ENCODE peak calls at places on chromosome 5, in seven cellular contexts. D, A, S, Q, L, N and P are unnamed samples.

GRCh38 chr5:39570418-39571027 is 145.7 kb upstream of the DAB2 start:
- DNase-seq in D (no peak), A (peak; percentile 24), S (peak; percentile 50), Q (no peak), L (no peak), N (peak; percentile 61), P (no peak)

GRCh38 chr5:126471875-126472537 is 48.8 kb downstream of the GRAMD2B start:
- DNase-seq in D (no peak), A (peak; percentile 78), S (peak; percentile 4), Q (no peak), L (no peak), N (peak; percentile 88), P (no peak)

GRCh38 chr5:144207875-144208444 is 37.3 kb downstream of the KCTD16 start:
- DNase-seq in D (no peak), A (no peak), S (no peak), Q (no peak), L (no peak), N (no peak), P (no peak)

GRCh38 chr5:172487671-172488070 is 33.3 kb upstream of the SH3PXD2B start:
- DNase-seq in D (no peak), A (no peak), S (no peak), Q (peak; percentile 48), L (no peak), N (no peak), P (no peak)

GRCh38 chr5:13660072-13660471 is 284.4 kb downstream of the DNAH5 start:
- DNase-seq in D (no peak), A (no peak), S (peak; percentile 20), Q (no peak), L (no peak), N (peak; percentile 70), P (no peak)

GRCh38 chr5:8756498-8757084 is 789.3 kb downstream of the SEMA5A start:
- DNase-seq in D (no peak), A (no peak), S (peak; percentile 9), Q (no peak), L (peak; percentile 51), N (peak; percentile 60), P (no peak)

GRCh38 chr5:156883316-156883875 is 33.3 kb downstream of the PPP1R2B start:
- DNase-seq in D (no peak), A (no peak), S (no peak), Q (no peak), L (no peak), N (no peak), P (no peak)

GRCh38 chr5:139725073-139725830 is 70.4 kb upstream of the PSD2 start:
- DNase-seq in D (peak; percentile 80), A (peak; percentile 77), S (no peak), Q (peak; percentile 54), L (peak; percentile 29), N (peak; percentile 85), P (peak; percentile 83)

GRCh38 chr5:104412649-104413240 is 850.2 kb upstream of the NUDT12 start:
- DNase-seq in D (no peak), A (peak; percentile 20), S (peak; percentile 38), Q (no peak), L (no peak), N (peak; percentile 17), P (peak; percentile 53)

GRCh38 chr5:95583992-95584391 is 29.1 kb downstream of the ARSK start:
- DNase-seq in D (no peak), A (no peak), S (no peak), Q (no peak), L (no peak), N (no peak), P (no peak)

GRCh38 chr5:582936-583635 is 29.1 kb upstream of the CEP72 start:
- DNase-seq in D (peak; percentile 36), A (no peak), S (no peak), Q (no peak), L (no peak), N (no peak), P (peak; percentile 3)

GRCh38 chr5:56175465-56175864 is 57.7 kb downstream of the ANKRD55 start:
- DNase-seq in D (peak; percentile 85), A (no peak), S (peak; percentile 22), Q (peak; percentile 60), L (peak; percentile 45), N (peak; percentile 84), P (peak; percentile 61)

GRCh38 chr5:176388003-176388340 is 426 bp downstream of the NOP16 start:
- DNase-seq in D (no peak), A (peak; percentile 31), S (peak; percentile 36), Q (no peak), L (no peak), N (peak; percentile 9), P (no peak)

GRCh38 chr5:126947146-126948010 is 83.0 kb downstream of the MARCHF3 start:
- DNase-seq in D (no peak), A (no peak), S (no peak), Q (no peak), L (no peak), N (no peak), P (no peak)

GRCh38 chr5:169867347-169867746 is 112.9 kb downstream of the INSYN2B start:
- DNase-seq in D (no peak), A (no peak), S (no peak), Q (no peak), L (no peak), N (no peak), P (no peak)

GRCh38 chr5:89028579-89029272 is 145.7 kb upstream of the MEF2C start:
- DNase-seq in D (no peak), A (no peak), S (no peak), Q (no peak), L (no peak), N (peak; percentile 13), P (no peak)

DNA sequence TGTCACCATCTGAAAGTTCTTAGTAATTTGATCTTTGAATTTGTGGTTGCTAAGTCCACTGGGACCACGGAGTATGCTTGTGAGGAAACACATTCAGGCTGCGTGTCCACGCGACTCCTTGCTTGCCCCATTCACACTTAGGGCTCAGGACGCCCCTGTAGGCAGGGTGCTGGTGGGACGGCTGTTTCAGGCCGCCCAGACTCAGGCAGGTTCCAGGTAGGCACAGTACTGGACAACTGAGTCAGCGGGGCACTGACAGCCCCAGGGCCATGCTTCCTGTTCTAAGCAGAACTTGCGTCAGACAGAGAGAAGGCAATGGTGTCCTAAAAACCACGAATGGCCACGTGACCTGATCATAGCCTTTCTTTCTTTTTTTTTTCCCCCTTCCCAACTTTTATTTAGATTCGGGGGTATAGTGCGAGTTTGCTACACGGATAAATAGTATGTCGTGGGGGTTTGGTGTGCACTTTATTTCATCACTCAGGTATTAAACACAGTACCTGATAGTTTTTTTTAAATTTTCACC is 7.7 kb upstream of the RASGEF1C start:
- DNase-seq in D (no peak), A (no peak), S (no peak), Q (no peak), L (no peak), N (no peak), P (no peak)
- H3K9me3 ChIP-seq in D (peaks cover 3% of the 10 kb centered on the region), A (no peaks in the 10 kb centered on the region), S (peaks cover 49% of the 10 kb centered on the region), Q (no peaks in the 10 kb centered on the region), L (no peaks in the 10 kb centered on the region), N (peaks cover 20% of the 10 kb centered on the region), P (no peaks in the 10 kb centered on the region)

DNA sequence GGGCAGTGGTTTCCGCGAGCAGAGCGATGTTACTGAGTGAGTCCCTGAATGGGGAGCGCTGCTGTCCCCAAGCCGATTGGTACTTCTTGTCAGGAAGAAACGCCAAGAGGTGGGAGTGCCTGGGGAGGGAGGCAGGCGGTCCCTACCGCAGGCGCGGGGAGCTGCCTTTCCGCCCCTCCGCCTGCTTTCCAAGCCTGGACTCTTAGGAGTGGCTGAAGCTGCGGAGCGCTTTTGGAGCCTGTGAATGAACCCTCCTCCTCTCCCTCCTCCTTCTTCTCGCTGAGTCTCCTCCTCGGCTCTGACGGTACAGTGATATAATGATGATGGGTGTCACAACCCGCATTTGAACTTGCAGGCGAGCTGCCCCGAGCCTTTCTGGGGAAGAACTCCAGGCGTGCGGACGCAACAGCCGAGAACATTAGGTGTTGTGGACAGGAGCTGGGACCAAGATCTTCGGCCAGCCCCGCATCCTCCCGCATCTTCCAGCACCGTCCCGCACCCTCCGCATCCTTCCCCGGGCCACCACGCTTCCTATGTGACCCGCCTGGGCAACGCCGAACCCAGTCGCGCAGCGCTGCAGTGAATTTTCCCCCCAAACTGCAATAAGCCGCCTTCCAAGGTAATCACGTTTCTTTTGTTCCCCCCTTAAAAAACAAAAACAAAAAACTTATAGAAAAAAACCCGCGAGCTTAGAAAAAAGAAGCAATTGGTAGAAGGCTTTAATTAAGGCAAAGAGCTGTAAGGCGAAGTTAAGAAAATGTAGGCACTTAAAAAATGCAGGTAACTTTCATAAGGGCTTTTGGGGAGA is at the start of gene VCAN:
- DNase-seq in D (peak; percentile 81), A (no peak), S (peak; percentile 47), Q (peak; percentile 28), L (peak; percentile 45), N (peak; percentile 82), P (peak; percentile 49)
- TF ChIP-seq POLR2A in D (no peak), A (no peak), S (peak; percentile 27), Q (no peak), L (no peak), N (peak; percentile 49), P (peak; percentile 56)

GRCh38 chr5:150946351-150946905 is 41.6 kb upstream of the ZNF300 start:
- DNase-seq in D (peak; percentile 94), A (no peak), S (no peak), Q (peak; percentile 90), L (peak; percentile 95), N (peak; percentile 39), P (peak; percentile 75)

GRCh38 chr5:150948539-150948938 is 43.8 kb upstream of the ZNF300 start:
- DNase-seq in D (no peak), A (no peak), S (no peak), Q (no peak), L (no peak), N (no peak), P (no peak)

GRCh38 chr5:150945501-150945900 is 40.7 kb upstream of the ZNF300 start:
- DNase-seq in D (no peak), A (no peak), S (no peak), Q (no peak), L (no peak), N (peak; percentile 5), P (no peak)

DNA sequence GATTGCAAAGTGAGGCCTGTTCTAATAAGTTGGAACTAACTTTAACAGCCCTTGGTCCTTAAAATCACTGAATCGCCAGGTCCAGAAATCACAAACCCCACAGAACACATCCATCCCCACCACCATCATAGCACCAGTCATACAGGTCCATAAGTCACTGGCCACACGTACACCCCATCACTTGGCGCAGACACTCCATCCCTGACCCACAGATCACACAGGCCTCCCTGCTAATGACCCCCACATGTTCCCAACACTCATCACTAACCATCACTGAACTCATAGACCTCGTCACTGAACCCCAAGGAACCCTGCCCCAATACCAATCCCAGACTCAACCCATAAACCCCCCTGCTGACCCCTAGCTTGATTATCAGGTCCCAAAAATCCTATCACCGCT is 41.2 kb upstream of the ZNF300 start:
- DNase-seq in D (no peak), A (no peak), S (no peak), Q (peak; percentile 21), L (peak; percentile 48), N (no peak), P (no peak)
- H3K9me3 ChIP-seq in D (no peaks in the 10 kb centered on the region), A (peaks cover 83% of the 10 kb centered on the region), S (peaks cover 34% of the 10 kb centered on the region), Q (peaks cover 23% of the 10 kb centered on the region), L (no peaks in the 10 kb centered on the region), N (peaks cover 33% of the 10 kb centered on the region), P (peaks cover 14% of the 10 kb centered on the region)

DNA sequence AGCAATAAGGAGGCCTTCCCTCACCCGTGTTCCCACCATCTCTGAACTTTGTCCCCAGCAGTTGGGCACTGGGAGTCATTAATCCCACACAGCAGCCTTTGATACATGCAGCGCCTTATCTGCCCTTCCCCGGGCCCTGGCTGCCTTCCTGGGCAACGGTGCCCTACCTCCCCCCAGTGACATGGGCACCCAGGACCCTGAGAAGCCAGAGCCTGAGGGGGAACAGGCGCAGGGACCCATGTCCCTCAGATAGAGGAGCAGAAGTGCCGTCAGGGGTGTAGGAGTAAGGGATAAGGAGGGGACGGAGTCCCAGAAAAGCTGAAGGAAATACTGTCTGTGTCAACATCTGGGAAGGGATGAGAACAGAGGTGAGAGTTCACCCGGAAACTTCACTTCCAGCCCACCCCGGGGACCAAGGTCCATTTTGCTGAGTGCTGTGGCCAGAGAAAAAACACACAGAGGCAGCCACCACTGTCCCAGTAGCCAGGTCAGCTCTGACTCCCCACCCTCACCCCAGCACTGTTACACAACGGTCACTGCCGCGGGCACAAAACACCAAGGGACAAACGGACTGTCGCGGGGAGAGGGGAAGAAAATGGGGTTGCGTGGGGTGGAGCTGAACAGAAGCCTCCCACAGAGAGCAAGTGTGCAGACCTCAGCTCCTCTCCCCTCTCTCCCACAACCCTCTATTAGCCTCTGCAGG is 3.8 kb downstream of the PCDH1 start:
- DNase-seq in D (no peak), A (peak; percentile 37), S (no peak), Q (no peak), L (peak; percentile 19), N (no peak), P (no peak)
- TF ChIP-seq POLR2A in D (peak; percentile 32), A (no peak), S (no peak), Q (no peak), L (no peak), N (no peak), P (no peak)